ENCODE peak calls at places on chromosomes 12 and 14, in seven cellular contexts. One of them, this sample, is unnamed.

GRCh38 chr12:49959570-49960473 is 1.9 kb upstream of the AQP5 start:
- DNase-seq in GM23248: no peak
- DNase-seq in astrocyte: peak; percentile 44
- DNase-seq in PC-9: peak; percentile 88
- DNase-seq in IMR-90: no peak
- DNase-seq in OCI-LY7: peak; percentile 47
- DNase-seq in mammary epithelial cell: peak; percentile 58
- DNase-seq in this sample: no peak

GRCh38 chr14:37746140-37746832 is 150.9 kb downstream of the TTC6 start:
- DNase-seq in GM23248: no peak
- DNase-seq in astrocyte: no peak
- DNase-seq in PC-9: no peak
- DNase-seq in IMR-90: no peak
- DNase-seq in OCI-LY7: no peak
- DNase-seq in mammary epithelial cell: no peak
- DNase-seq in this sample: no peak

GRCh38 chr12:130116791-130117190 is 45.5 kb upstream of the FZD10 start:
- DNase-seq in GM23248: no peak
- DNase-seq in astrocyte: no peak
- DNase-seq in PC-9: no peak
- DNase-seq in IMR-90: no peak
- DNase-seq in OCI-LY7: no peak
- DNase-seq in mammary epithelial cell: no peak
- DNase-seq in this sample: no peak

GRCh38 chr14:55438066-55438683 is 2.2 kb downstream of the TBPL2 start:
- DNase-seq in GM23248: peak; percentile 85
- DNase-seq in astrocyte: peak; percentile 38
- DNase-seq in PC-9: peak; percentile 66
- DNase-seq in IMR-90: peak; percentile 73
- DNase-seq in OCI-LY7: peak; percentile 53
- DNase-seq in mammary epithelial cell: peak; percentile 42
- DNase-seq in this sample: peak; percentile 79

GRCh38 chr12:112458330-112458729 is 39.6 kb downstream of the PTPN11 start:
- DNase-seq in GM23248: no peak
- DNase-seq in astrocyte: no peak
- DNase-seq in PC-9: no peak
- DNase-seq in IMR-90: no peak
- DNase-seq in OCI-LY7: no peak
- DNase-seq in mammary epithelial cell: no peak
- DNase-seq in this sample: no peak

GRCh38 chr12:34304001-34304400 is 281.7 kb downstream of the ALG10 start:
- DNase-seq in GM23248: no peak
- DNase-seq in astrocyte: no peak
- DNase-seq in PC-9: no peak
- DNase-seq in IMR-90: no peak
- DNase-seq in OCI-LY7: no peak
- DNase-seq in mammary epithelial cell: no peak
- DNase-seq in this sample: no peak

GRCh38 chr12:68175566-68176033 is 16.1 kb upstream of the IFNG start:
- DNase-seq in GM23248: no peak
- DNase-seq in astrocyte: no peak
- DNase-seq in PC-9: no peak
- DNase-seq in IMR-90: no peak
- DNase-seq in OCI-LY7: peak; percentile 88
- DNase-seq in mammary epithelial cell: peak; percentile 25
- DNase-seq in this sample: no peak

GRCh38 chr12:99911967-99912366 is 72.8 kb downstream of the ANKS1B start:
- DNase-seq in GM23248: peak; percentile 47
- DNase-seq in astrocyte: no peak
- DNase-seq in PC-9: no peak
- DNase-seq in IMR-90: no peak
- DNase-seq in OCI-LY7: no peak
- DNase-seq in mammary epithelial cell: no peak
- DNase-seq in this sample: no peak

GRCh38 chr14:76826122-76826521 is at the start of gene LRRC74A:
- DNase-seq in GM23248: peak; percentile 17
- DNase-seq in astrocyte: no peak
- DNase-seq in PC-9: no peak
- DNase-seq in IMR-90: no peak
- DNase-seq in OCI-LY7: no peak
- DNase-seq in mammary epithelial cell: peak; percentile 45
- DNase-seq in this sample: no peak

GRCh38 chr14:76829016-76829365 is 2.8 kb downstream of the LRRC74A start:
- DNase-seq in GM23248: peak; percentile 34
- DNase-seq in astrocyte: no peak
- DNase-seq in PC-9: no peak
- DNase-seq in IMR-90: no peak
- DNase-seq in OCI-LY7: no peak
- DNase-seq in mammary epithelial cell: peak; percentile 23
- DNase-seq in this sample: no peak

GRCh38 chr14:76828339-76829015 is 2.3 kb downstream of the LRRC74A start:
- DNase-seq in GM23248: no peak
- DNase-seq in astrocyte: no peak
- DNase-seq in PC-9: no peak
- DNase-seq in IMR-90: no peak
- DNase-seq in OCI-LY7: no peak
- DNase-seq in mammary epithelial cell: peak; percentile 6
- DNase-seq in this sample: no peak

GRCh38 chr14:76829650-76830421 is 3.6 kb downstream of the LRRC74A start:
- DNase-seq in GM23248: no peak
- DNase-seq in astrocyte: no peak
- DNase-seq in PC-9: no peak
- DNase-seq in IMR-90: no peak
- DNase-seq in OCI-LY7: no peak
- DNase-seq in mammary epithelial cell: peak; percentile 9
- DNase-seq in this sample: no peak

DNA sequence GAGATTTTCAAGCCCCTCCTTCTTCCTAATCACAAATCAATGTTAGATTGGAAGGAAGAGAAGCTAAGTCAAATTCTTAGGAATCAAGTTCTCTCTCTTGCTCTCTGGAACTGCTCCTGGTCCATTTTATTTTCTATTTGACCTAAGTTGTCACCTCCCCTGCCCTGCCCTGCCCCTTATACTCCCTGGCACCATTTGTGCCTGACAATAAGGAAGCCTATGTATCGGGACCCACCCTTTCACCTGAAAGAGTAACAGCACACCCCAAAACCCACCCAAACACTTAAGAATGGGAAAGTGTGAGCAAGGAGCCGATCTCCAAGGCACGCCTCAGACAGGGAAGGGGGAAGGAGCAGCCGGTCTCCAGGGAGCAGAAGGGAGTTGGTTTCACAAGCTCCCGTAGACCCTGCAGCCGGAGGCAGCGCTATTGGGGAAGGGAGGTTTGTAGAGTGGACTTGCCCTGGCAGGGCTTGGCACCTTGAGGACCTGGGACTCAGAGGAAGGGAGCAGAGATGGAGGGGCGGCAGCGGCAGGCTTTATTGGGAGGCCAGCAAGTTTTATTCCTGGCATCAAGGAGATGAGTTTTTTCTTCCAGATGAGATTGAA is 1.6 kb downstream of the LRRC74A start:
- DNase-seq in GM23248: peak; percentile 45
- DNase-seq in astrocyte: no peak
- DNase-seq in PC-9: no peak
- DNase-seq in IMR-90: no peak
- DNase-seq in OCI-LY7: no peak
- DNase-seq in mammary epithelial cell: no peak
- DNase-seq in this sample: no peak
- H2AFZ ChIP-seq in GM23248: peak overlapping the region; percentile 81
- H2AFZ ChIP-seq in astrocyte: peak overlapping the region; percentile 56
- H2AFZ ChIP-seq in PC-9: no peak overlapping the region
- H2AFZ ChIP-seq in IMR-90: peak overlapping the region; percentile 49
- H2AFZ ChIP-seq in OCI-LY7: no peak overlapping the region
- H2AFZ ChIP-seq in mammary epithelial cell: peak overlapping the region; percentile 90
- H2AFZ ChIP-seq in this sample: no peak overlapping the region

GRCh38 chr14:24360281-24360680 is 7.7 kb upstream of the NFATC4 start:
- DNase-seq in GM23248: no peak
- DNase-seq in astrocyte: no peak
- DNase-seq in PC-9: no peak
- DNase-seq in IMR-90: no peak
- DNase-seq in OCI-LY7: no peak
- DNase-seq in mammary epithelial cell: no peak
- DNase-seq in this sample: no peak
- H3K27ac ChIP-seq in GM23248: no peak overlapping the region
- H3K27ac ChIP-seq in astrocyte: no peak overlapping the region
- H3K27ac ChIP-seq in PC-9: no peak overlapping the region
- H3K27ac ChIP-seq in IMR-90: no peak overlapping the region
- H3K27ac ChIP-seq in OCI-LY7: no peak overlapping the region
- H3K27ac ChIP-seq in mammary epithelial cell: no peak overlapping the region
- H3K27ac ChIP-seq in this sample: no peak overlapping the region

GRCh38 chr12:42172811-42173210 is 28.1 kb upstream of the GXYLT1 start:
- DNase-seq in GM23248: no peak
- DNase-seq in astrocyte: no peak
- DNase-seq in PC-9: no peak
- DNase-seq in IMR-90: no peak
- DNase-seq in OCI-LY7: no peak
- DNase-seq in mammary epithelial cell: no peak
- DNase-seq in this sample: no peak

GRCh38 chr12:42173961-42174521 is 29.4 kb upstream of the GXYLT1 start:
- DNase-seq in GM23248: no peak
- DNase-seq in astrocyte: no peak
- DNase-seq in PC-9: no peak
- DNase-seq in IMR-90: no peak
- DNase-seq in OCI-LY7: no peak
- DNase-seq in mammary epithelial cell: no peak
- DNase-seq in this sample: no peak

GRCh38 chr12:42174978-42175377 is 30.3 kb upstream of the GXYLT1 start:
- DNase-seq in GM23248: no peak
- DNase-seq in astrocyte: no peak
- DNase-seq in PC-9: no peak
- DNase-seq in IMR-90: no peak
- DNase-seq in OCI-LY7: no peak
- DNase-seq in mammary epithelial cell: no peak
- DNase-seq in this sample: no peak
- H3K4me3 ChIP-seq in GM23248: no peak overlapping the region
- H3K4me3 ChIP-seq in astrocyte: no peak overlapping the region
- H3K4me3 ChIP-seq in PC-9: no peak overlapping the region
- H3K4me3 ChIP-seq in IMR-90: no peak overlapping the region
- H3K4me3 ChIP-seq in OCI-LY7: no peak overlapping the region
- H3K4me3 ChIP-seq in mammary epithelial cell: no peak overlapping the region
- H3K4me3 ChIP-seq in this sample: no peak overlapping the region

DNA sequence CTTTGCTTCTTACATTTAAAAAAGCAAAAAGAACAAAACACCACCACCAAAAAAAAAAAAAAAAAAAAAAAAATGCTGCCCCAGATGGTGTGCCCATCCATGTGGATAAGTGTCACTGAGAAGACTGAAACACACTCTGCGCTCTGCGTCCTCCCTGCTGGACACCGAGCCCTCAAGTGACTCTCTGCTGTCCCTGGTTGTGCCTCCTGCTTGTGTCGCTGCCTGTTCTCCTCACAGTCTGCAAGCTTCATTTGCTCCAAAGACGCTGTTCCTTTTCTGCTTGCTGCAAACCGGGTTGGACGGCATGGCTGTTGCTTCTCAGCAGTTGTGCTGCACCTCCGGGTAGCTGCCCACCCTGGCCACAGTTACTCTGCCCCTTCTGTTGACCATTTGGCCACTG is 276.2 kb upstream of the ATP2B1 start:
- DNase-seq in GM23248: no peak
- DNase-seq in astrocyte: no peak
- DNase-seq in PC-9: no peak
- DNase-seq in IMR-90: no peak
- DNase-seq in OCI-LY7: no peak
- DNase-seq in mammary epithelial cell: no peak
- DNase-seq in this sample: no peak
- H2AFZ ChIP-seq in GM23248: no peak overlapping the region
- H2AFZ ChIP-seq in astrocyte: no peak overlapping the region
- H2AFZ ChIP-seq in PC-9: no peak overlapping the region
- H2AFZ ChIP-seq in IMR-90: no peak overlapping the region
- H2AFZ ChIP-seq in OCI-LY7: no peak overlapping the region
- H2AFZ ChIP-seq in mammary epithelial cell: no peak overlapping the region
- H2AFZ ChIP-seq in this sample: no peak overlapping the region

DNA sequence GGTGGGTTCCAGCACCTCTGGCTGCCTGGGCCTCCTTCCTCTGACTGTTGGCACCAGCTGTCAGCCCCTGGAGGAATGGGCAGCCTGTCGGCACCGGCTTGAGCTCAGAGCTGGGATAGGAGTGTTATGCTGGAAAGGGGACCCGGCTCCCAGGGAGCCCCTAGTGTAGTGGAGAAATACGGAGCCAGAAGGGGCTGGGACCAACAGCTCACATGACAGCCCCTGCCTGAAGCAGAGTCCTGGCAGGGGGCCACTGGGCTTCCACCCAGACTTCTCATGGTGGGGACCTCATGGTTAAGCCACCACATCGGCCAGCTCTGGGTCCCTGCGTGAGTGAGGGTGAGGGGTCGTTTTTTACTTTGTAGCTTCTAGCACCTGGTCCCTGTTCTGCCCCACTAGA is 174.5 kb downstream of the TSPAN9 start:
- DNase-seq in GM23248: no peak
- DNase-seq in astrocyte: no peak
- DNase-seq in PC-9: no peak
- DNase-seq in IMR-90: no peak
- DNase-seq in OCI-LY7: no peak
- DNase-seq in mammary epithelial cell: no peak
- DNase-seq in this sample: no peak
- H3K27ac ChIP-seq in GM23248: no peak overlapping the region
- H3K27ac ChIP-seq in astrocyte: no peak overlapping the region
- H3K27ac ChIP-seq in PC-9: no peak overlapping the region
- H3K27ac ChIP-seq in IMR-90: no peak overlapping the region
- H3K27ac ChIP-seq in OCI-LY7: no peak overlapping the region
- H3K27ac ChIP-seq in mammary epithelial cell: no peak overlapping the region
- H3K27ac ChIP-seq in this sample: no peak overlapping the region

DNA sequence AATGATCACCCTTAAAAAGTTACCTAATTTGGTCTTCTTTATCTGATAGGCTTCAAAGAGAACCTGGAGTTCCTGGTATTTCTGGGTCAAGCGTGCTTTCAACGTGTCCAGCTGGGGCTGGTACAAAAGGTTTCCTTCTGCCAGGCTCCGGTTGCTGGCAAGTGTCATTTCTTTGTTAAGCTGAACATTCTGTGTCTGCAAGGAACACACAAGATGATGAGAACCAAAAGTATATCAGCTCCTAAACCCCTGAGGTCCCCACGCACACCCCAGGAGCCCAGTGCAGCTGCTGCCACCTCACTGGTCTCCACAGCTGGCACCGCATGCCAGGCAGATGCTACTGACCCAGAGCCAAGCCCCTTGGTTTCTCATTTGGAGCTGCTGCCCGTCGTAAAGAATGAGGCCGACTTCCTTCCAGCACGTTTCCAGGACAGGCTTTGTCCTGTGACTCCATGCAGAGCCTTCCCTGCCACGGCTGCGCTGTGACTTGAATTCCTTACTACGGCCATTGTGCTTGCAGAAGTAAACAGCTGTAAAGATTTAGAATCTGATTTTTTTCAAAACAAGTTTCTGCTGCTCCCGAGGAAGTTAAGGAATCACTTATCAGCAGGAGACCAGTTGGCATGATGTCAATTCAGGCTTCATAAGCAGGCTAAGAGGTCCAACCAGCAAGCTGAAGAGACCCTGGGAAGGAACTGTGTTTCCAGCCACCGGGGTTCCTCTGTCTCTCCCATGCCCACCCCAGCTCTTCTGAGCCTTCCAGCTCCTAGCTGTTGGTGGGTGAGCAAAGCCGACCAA is 24.9 kb downstream of the VPS37B start:
- DNase-seq in GM23248: peak; percentile 74
- DNase-seq in astrocyte: peak; percentile 52
- DNase-seq in PC-9: no peak
- DNase-seq in IMR-90: peak; percentile 70
- DNase-seq in OCI-LY7: no peak
- DNase-seq in mammary epithelial cell: no peak
- DNase-seq in this sample: peak; percentile 70
- H3K4me3 ChIP-seq in GM23248: peak overlapping the region; percentile 75
- H3K4me3 ChIP-seq in astrocyte: peak overlapping the region; percentile 49
- H3K4me3 ChIP-seq in PC-9: no peak overlapping the region
- H3K4me3 ChIP-seq in IMR-90: no peak overlapping the region
- H3K4me3 ChIP-seq in OCI-LY7: peak overlapping the region; percentile 67
- H3K4me3 ChIP-seq in mammary epithelial cell: no peak overlapping the region
- H3K4me3 ChIP-seq in this sample: no peak overlapping the region

This sample was measured in hepatocyte.